ENCODE peak calls at places on chromosome 11, in four cellular contexts. W is left colon; S is stimulated activated CD4-positive, alpha-beta T cell treated with anti-CD3 and anti-CD28 coated beads, Interleukin-2, amount 100 ng/mL, for 24 hours; D is fibroblast of lung. E is an unnamed sample.

GRCh38 chr11:132941024-132941646 is 591.2 kb downstream of the OPCML start:
- DNase-seq in W (no peak), S (no peak), D (peak; percentile 26), E (no peak)

GRCh38 chr11:108824601-108825000 is 159.7 kb downstream of the DDX10 start:
- DNase-seq in W (no peak), S (no peak), D (no peak), E (no peak)

GRCh38 chr11:102516179-102516578 is 14.4 kb downstream of the MMP7 start:
- DNase-seq in W (no peak), S (no peak), D (no peak), E (no peak)

GRCh38 chr11:126346586-126346940 is 8.9 kb upstream of the ST3GAL4 start:
- DNase-seq in W (no peak), S (no peak), D (no peak), E (no peak)

GRCh38 chr11:83002047-83002446 is 69.7 kb downstream of the RAB30 start:
- DNase-seq in W (no peak), S (peak; percentile 22), D (no peak), E (peak; percentile 20)

GRCh38 chr11:1052133-1053011 is 15.9 kb upstream of the MUC6 start:
- DNase-seq in W (no peak), S (no peak), D (no peak), E (no peak)

GRCh38 chr11:123197711-123198110 is 2.7 kb upstream of the CLMP start:
- DNase-seq in W (no peak), S (peak; percentile 5), D (peak; percentile 89), E (no peak)

GRCh38 chr11:84909740-84910139 is 717.4 kb downstream of the DLG2 start:
- DNase-seq in W (no peak), S (no peak), D (no peak), E (no peak)

GRCh38 chr11:10298342-10298741 is 4.3 kb upstream of the SBF2 start:
- DNase-seq in W (no peak), S (peak; percentile 43), D (peak; percentile 97), E (peak; percentile 56)